ENCODE peak calls at places on chromosomes 6 and 20, in six cellular contexts. One of them, this sample, is unnamed.

GRCh38 chr20:19078448-19079373 is 133.7 kb upstream of the SLC24A3 start:
- DNase-seq in tibial nerve: no peak
- DNase-seq in psoas muscle: no peak
- DNase-seq in esophagus muscularis mucosa: peak; percentile 88
- DNase-seq in esophagus squamous epithelium: no peak
- DNase-seq in upper lobe of right lung: no peak
- DNase-seq in this sample: no peak

GRCh38 chr6:155493694-155494143 is 38.1 kb upstream of the NOX3 start:
- DNase-seq in esophagus muscularis mucosa: no peak
- DNase-seq in upper lobe of right lung: no peak
- DNase-seq in esophagus squamous epithelium: no peak
- DNase-seq in psoas muscle: peak; percentile 37
- DNase-seq in tibial nerve: peak; percentile 40
- DNase-seq in this sample: no peak

GRCh38 chr20:2749951-2750342 is 50.5 kb downstream of the CPXM1 start:
- DNase-seq in esophagus muscularis mucosa: no peak
- DNase-seq in tibial nerve: no peak
- DNase-seq in esophagus squamous epithelium: no peak
- DNase-seq in psoas muscle: no peak
- DNase-seq in upper lobe of right lung: no peak
- DNase-seq in this sample: no peak

GRCh38 chr20:25508083-25508770 is 77.1 kb downstream of the NINL start:
- DNase-seq in esophagus squamous epithelium: no peak
- DNase-seq in upper lobe of right lung: no peak
- DNase-seq in psoas muscle: no peak
- DNase-seq in tibial nerve: no peak
- DNase-seq in esophagus muscularis mucosa: no peak
- DNase-seq in this sample: no peak

GRCh38 chr6:106974337-106974998 is at the start of gene CD24:
- DNase-seq in esophagus squamous epithelium: no peak
- DNase-seq in upper lobe of right lung: peak; percentile 74
- DNase-seq in esophagus muscularis mucosa: no peak
- DNase-seq in tibial nerve: no peak
- DNase-seq in psoas muscle: no peak
- DNase-seq in this sample: peak; percentile 62

GRCh38 chr6:143127941-143128340 is 67.3 kb downstream of the AIG1 start:
- DNase-seq in esophagus squamous epithelium: no peak
- DNase-seq in upper lobe of right lung: no peak
- DNase-seq in esophagus muscularis mucosa: no peak
- DNase-seq in psoas muscle: no peak
- DNase-seq in tibial nerve: no peak
- DNase-seq in this sample: no peak

GRCh38 chr20:59723607-59724456 is 119.5 kb downstream of the PHACTR3 start:
- DNase-seq in tibial nerve: no peak
- DNase-seq in upper lobe of right lung: peak; percentile 49
- DNase-seq in psoas muscle: no peak
- DNase-seq in esophagus squamous epithelium: no peak
- DNase-seq in esophagus muscularis mucosa: no peak
- DNase-seq in this sample: no peak

GRCh38 chr6:163415620-163416379 is 1.3 kb downstream of the QKI start:
- DNase-seq in esophagus muscularis mucosa: no peak
- DNase-seq in esophagus squamous epithelium: no peak
- DNase-seq in psoas muscle: peak; percentile 52
- DNase-seq in tibial nerve: peak; percentile 53
- DNase-seq in upper lobe of right lung: peak; percentile 75
- DNase-seq in this sample: peak; percentile 78

GRCh38 chr20:48776306-48776705 is 51.5 kb downstream of the PREX1 start:
- DNase-seq in esophagus squamous epithelium: no peak
- DNase-seq in psoas muscle: no peak
- DNase-seq in tibial nerve: no peak
- DNase-seq in upper lobe of right lung: no peak
- DNase-seq in esophagus muscularis mucosa: no peak
- DNase-seq in this sample: no peak

GRCh38 chr6:33080127-33081089 is 4.6 kb downstream of the HLA-DPB1 start:
- DNase-seq in esophagus squamous epithelium: no peak
- DNase-seq in esophagus muscularis mucosa: peak; percentile 91
- DNase-seq in psoas muscle: peak; percentile 60
- DNase-seq in upper lobe of right lung: peak; percentile 78
- DNase-seq in tibial nerve: peak; percentile 50
- DNase-seq in this sample: peak; percentile 74

GRCh38 chr20:57122481-57123138 is 143.8 kb downstream of the BMP7 start:
- DNase-seq in esophagus squamous epithelium: no peak
- DNase-seq in esophagus muscularis mucosa: no peak
- DNase-seq in psoas muscle: no peak
- DNase-seq in upper lobe of right lung: no peak
- DNase-seq in tibial nerve: no peak
- DNase-seq in this sample: no peak

GRCh38 chr20:51800769-51801219 is 1.5 kb downstream of the SALL4 start:
- DNase-seq in psoas muscle: no peak
- DNase-seq in upper lobe of right lung: no peak
- DNase-seq in esophagus muscularis mucosa: no peak
- DNase-seq in tibial nerve: no peak
- DNase-seq in esophagus squamous epithelium: no peak
- DNase-seq in this sample: no peak

GRCh38 chr20:51802170-51802745 is at the start of gene SALL4:
- DNase-seq in esophagus muscularis mucosa: no peak
- DNase-seq in tibial nerve: no peak
- DNase-seq in upper lobe of right lung: no peak
- DNase-seq in esophagus squamous epithelium: no peak
- DNase-seq in psoas muscle: no peak
- DNase-seq in this sample: no peak

GRCh38 chr20:51801220-51801991 is 915 bp downstream of the SALL4 start:
- DNase-seq in esophagus squamous epithelium: no peak
- DNase-seq in tibial nerve: no peak
- DNase-seq in upper lobe of right lung: no peak
- DNase-seq in esophagus muscularis mucosa: no peak
- DNase-seq in psoas muscle: no peak
- DNase-seq in this sample: no peak

GRCh38 chr20:51799586-51799985 is 2.7 kb downstream of the SALL4 start:
- DNase-seq in psoas muscle: no peak
- DNase-seq in upper lobe of right lung: no peak
- DNase-seq in esophagus squamous epithelium: no peak
- DNase-seq in tibial nerve: no peak
- DNase-seq in esophagus muscularis mucosa: no peak
- DNase-seq in this sample: no peak

GRCh38 chr20:51800132-51800721 is 2.1 kb downstream of the SALL4 start:
- DNase-seq in esophagus muscularis mucosa: no peak
- DNase-seq in esophagus squamous epithelium: no peak
- DNase-seq in psoas muscle: peak; percentile 36
- DNase-seq in tibial nerve: peak; percentile 16
- DNase-seq in upper lobe of right lung: peak; percentile 83
- DNase-seq in this sample: peak; percentile 70
- H3K27ac ChIP-seq in esophagus muscularis mucosa: no peak overlapping the region
- H3K27ac ChIP-seq in esophagus squamous epithelium: no peak overlapping the region
- H3K27ac ChIP-seq in psoas muscle: no peak overlapping the region
- H3K27ac ChIP-seq in tibial nerve: no peak overlapping the region
- H3K27ac ChIP-seq in upper lobe of right lung: no peak overlapping the region
- H3K27ac ChIP-seq in this sample: no peak overlapping the region

DNA sequence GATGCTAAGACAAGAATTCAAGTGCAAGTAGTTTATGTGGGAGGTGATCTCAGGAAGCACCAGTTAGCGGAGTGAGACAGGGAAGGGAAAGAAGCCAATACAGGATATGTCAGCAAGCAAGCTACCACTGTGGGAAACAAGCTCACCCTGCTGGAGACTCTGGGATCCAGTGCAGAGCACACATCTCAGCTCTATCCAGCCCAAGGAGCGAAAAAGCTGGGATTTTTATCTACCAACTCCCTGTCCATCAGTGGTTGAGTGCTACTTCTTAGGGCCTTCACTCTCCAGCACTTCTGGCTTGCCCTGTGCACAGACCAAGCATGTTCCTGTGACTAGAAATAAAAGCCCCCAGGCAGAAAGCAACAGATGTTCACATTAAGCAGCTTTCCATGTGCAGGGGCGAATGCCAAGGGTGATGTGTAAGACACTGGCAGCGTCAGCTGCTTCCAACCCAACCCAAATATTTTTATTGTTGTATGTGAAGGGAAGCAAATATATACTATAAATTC is 10.8 kb upstream of the RNF24 start:
- DNase-seq in tibial nerve: no peak
- DNase-seq in esophagus squamous epithelium: no peak
- DNase-seq in upper lobe of right lung: no peak
- DNase-seq in esophagus muscularis mucosa: peak; percentile 88
- DNase-seq in psoas muscle: no peak
- DNase-seq in this sample: no peak
- TF ChIP-seq CTCF in tibial nerve: no peak
- TF ChIP-seq CTCF in esophagus squamous epithelium: no peak
- TF ChIP-seq CTCF in upper lobe of right lung: peak; percentile 25
- TF ChIP-seq CTCF in esophagus muscularis mucosa: peak; percentile 28
- TF ChIP-seq CTCF in psoas muscle: peak; percentile 37
- TF ChIP-seq CTCF in this sample: peak; percentile 24

DNA sequence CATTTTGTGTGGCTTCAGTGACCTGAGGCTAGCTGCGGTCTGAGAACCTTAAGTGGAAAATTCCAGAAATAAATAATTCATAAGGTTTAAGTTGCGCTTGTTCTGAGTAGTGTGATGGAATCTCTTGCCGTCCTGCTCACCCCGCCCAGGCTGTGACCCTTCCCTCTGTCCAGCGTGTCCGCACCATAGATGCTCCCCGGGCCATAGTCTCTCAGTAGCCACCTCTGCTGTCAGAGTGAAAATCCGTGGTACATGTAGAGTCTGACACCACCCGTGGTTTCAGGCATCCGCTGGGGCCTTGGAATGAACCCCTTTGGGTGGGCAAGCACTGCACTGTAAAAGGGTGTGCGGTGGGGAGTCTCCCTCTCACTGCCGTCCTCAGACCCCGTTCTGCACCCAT is 11.7 kb downstream of the UNC93A start:
- DNase-seq in esophagus squamous epithelium: no peak
- DNase-seq in esophagus muscularis mucosa: no peak
- DNase-seq in psoas muscle: no peak
- DNase-seq in upper lobe of right lung: no peak
- DNase-seq in tibial nerve: no peak
- DNase-seq in this sample: no peak
- H3K9me3 ChIP-seq in esophagus squamous epithelium: no peaks in the 10 kb centered on the region
- H3K9me3 ChIP-seq in esophagus muscularis mucosa: no peaks in the 10 kb centered on the region
- H3K9me3 ChIP-seq in psoas muscle: no peaks in the 10 kb centered on the region
- H3K9me3 ChIP-seq in upper lobe of right lung: no peaks in the 10 kb centered on the region
- H3K9me3 ChIP-seq in tibial nerve: no peaks in the 10 kb centered on the region
- H3K9me3 ChIP-seq in this sample: no peaks in the 10 kb centered on the region

GRCh38 chr6:116685437-116685993 is 4.5 kb downstream of the KPNA5 start:
- DNase-seq in psoas muscle: no peak
- DNase-seq in esophagus muscularis mucosa: no peak
- DNase-seq in esophagus squamous epithelium: no peak
- DNase-seq in tibial nerve: no peak
- DNase-seq in upper lobe of right lung: no peak
- DNase-seq in this sample: no peak

GRCh38 chr6:116680880-116681672 is at the start of gene KPNA5:
- DNase-seq in upper lobe of right lung: peak; percentile 96
- DNase-seq in psoas muscle: peak; percentile 90
- DNase-seq in esophagus squamous epithelium: peak; percentile 61
- DNase-seq in tibial nerve: peak; percentile 78
- DNase-seq in esophagus muscularis mucosa: peak; percentile 95
- DNase-seq in this sample: peak; percentile 95

GRCh38 chr6:116682334-116682712 is 1.3 kb downstream of the KPNA5 start:
- DNase-seq in upper lobe of right lung: no peak
- DNase-seq in psoas muscle: no peak
- DNase-seq in tibial nerve: no peak
- DNase-seq in esophagus muscularis mucosa: no peak
- DNase-seq in esophagus squamous epithelium: no peak
- DNase-seq in this sample: no peak
- H3K27ac ChIP-seq in upper lobe of right lung: peak overlapping the region; percentile 95
- H3K27ac ChIP-seq in psoas muscle: peak overlapping the region; percentile 96
- H3K27ac ChIP-seq in tibial nerve: peak overlapping the region; percentile 40
- H3K27ac ChIP-seq in esophagus muscularis mucosa: no peak overlapping the region
- H3K27ac ChIP-seq in esophagus squamous epithelium: peak overlapping the region; percentile 90
- H3K27ac ChIP-seq in this sample: peak overlapping the region; percentile 93

DNA sequence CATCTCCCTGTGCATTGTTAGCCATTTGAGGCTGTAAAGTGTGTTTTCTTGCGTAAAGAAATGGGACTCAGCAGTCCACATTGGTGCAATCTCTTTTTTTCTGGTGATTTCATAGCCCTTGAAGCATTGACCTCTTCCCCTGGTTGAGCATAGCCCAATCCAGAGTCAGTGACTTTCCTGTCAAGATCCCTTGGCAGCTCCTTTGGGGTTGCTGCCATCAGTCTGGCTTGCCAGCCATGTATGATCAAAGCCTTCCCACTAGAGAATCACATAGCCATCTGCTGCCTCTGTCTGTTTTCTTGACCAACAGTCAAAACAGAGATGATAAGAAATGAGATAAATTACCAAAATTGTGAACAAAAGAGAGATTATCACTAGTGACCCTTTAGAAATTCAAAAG is 19.6 kb downstream of the HLA-A start:
- DNase-seq in esophagus muscularis mucosa: no peak
- DNase-seq in tibial nerve: no peak
- DNase-seq in psoas muscle: no peak
- DNase-seq in esophagus squamous epithelium: no peak
- DNase-seq in upper lobe of right lung: no peak
- DNase-seq in this sample: no peak
- TF ChIP-seq CTCF in esophagus muscularis mucosa: no peak
- TF ChIP-seq CTCF in tibial nerve: no peak
- TF ChIP-seq CTCF in psoas muscle: no peak
- TF ChIP-seq CTCF in esophagus squamous epithelium: no peak
- TF ChIP-seq CTCF in upper lobe of right lung: no peak
- TF ChIP-seq CTCF in this sample: no peak

GRCh38 chr6:36873612-36874011 is 991 bp downstream of the PPIL1 start:
- DNase-seq in upper lobe of right lung: no peak
- DNase-seq in esophagus squamous epithelium: no peak
- DNase-seq in esophagus muscularis mucosa: no peak
- DNase-seq in psoas muscle: no peak
- DNase-seq in tibial nerve: no peak
- DNase-seq in this sample: no peak

GRCh38 chr6:36874016-36874442 is 574 bp downstream of the PPIL1 start:
- DNase-seq in esophagus muscularis mucosa: no peak
- DNase-seq in psoas muscle: peak; percentile 48
- DNase-seq in esophagus squamous epithelium: no peak
- DNase-seq in tibial nerve: no peak
- DNase-seq in upper lobe of right lung: peak; percentile 65
- DNase-seq in this sample: no peak

GRCh38 chr6:36871686-36872085 is 2.9 kb downstream of the PPIL1 start:
- DNase-seq in upper lobe of right lung: no peak
- DNase-seq in esophagus squamous epithelium: no peak
- DNase-seq in tibial nerve: no peak
- DNase-seq in psoas muscle: no peak
- DNase-seq in esophagus muscularis mucosa: no peak
- DNase-seq in this sample: no peak

GRCh38 chr6:36874443-36875249 is at the start of gene PPIL1:
- DNase-seq in esophagus muscularis mucosa: peak; percentile 96
- DNase-seq in upper lobe of right lung: peak; percentile 91
- DNase-seq in psoas muscle: peak; percentile 85
- DNase-seq in esophagus squamous epithelium: peak; percentile 23
- DNase-seq in tibial nerve: peak; percentile 77
- DNase-seq in this sample: peak; percentile 87

DNA sequence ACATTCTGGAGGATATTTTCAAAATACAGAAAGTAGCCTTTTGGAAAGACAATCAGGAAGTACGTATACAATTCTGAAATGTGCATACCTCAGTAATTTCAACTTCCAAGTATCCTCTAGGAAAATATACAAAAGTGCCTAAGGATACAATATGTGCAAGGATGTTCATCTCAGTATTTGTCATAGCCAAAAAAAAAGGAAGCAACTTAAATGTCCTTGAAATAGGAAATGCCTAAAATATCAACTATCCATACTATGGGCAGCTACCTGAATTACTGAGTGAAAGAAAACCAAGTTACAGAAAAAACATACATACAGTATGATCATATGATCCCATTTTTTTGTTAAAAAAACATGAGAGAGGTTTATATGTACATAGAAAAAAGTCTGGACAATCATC is 1.5 kb downstream of the PPIL1 start:
- DNase-seq in psoas muscle: no peak
- DNase-seq in esophagus squamous epithelium: no peak
- DNase-seq in tibial nerve: no peak
- DNase-seq in upper lobe of right lung: no peak
- DNase-seq in esophagus muscularis mucosa: no peak
- DNase-seq in this sample: no peak
- H3K9me3 ChIP-seq in psoas muscle: no peaks in the 10 kb centered on the region
- H3K9me3 ChIP-seq in esophagus squamous epithelium: no peaks in the 10 kb centered on the region
- H3K9me3 ChIP-seq in tibial nerve: no peaks in the 10 kb centered on the region
- H3K9me3 ChIP-seq in upper lobe of right lung: no peaks in the 10 kb centered on the region
- H3K9me3 ChIP-seq in esophagus muscularis mucosa: no peaks in the 10 kb centered on the region
- H3K9me3 ChIP-seq in this sample: no peaks in the 10 kb centered on the region

This sample was measured in lower lobe of right lung.